ENCODE peak calls at places on chromosome 10, in four cellular contexts. U, A, F and Q are unnamed samples. For H3K9me1, the result is how much of the 10 kb centered on the place peaks cover.

GRCh38 chr10:117360016-117360415 is 15.2 kb downstream of the PDZD8 start:
- DNase-seq in U (peak), A (no peak), F (no peak), Q (no peak)

GRCh38 chr10:131553581-131553980 is 242.1 kb upstream of the TCERG1L start:
- DNase-seq in U (no peak), A (no peak), F (no peak), Q (no peak)

GRCh38 chr10:110772454-110773025 is 99.2 kb upstream of the PDCD4 start:
- DNase-seq in U (no peak), A (no peak), F (no peak), Q (no peak)

GRCh38 chr10:103600325-103600724 is 106.8 kb downstream of the NEURL1 start:
- DNase-seq in U (no peak), A (no peak), F (no peak), Q (no peak)

GRCh38 chr10:28939352-28940157 is 262.2 kb downstream of the BAMBI start:
- DNase-seq in U (peak), A (peak), F (no peak), Q (no peak)

GRCh38 chr10:55091691-55092328 is 290.8 kb upstream of the PCDH15 start:
- DNase-seq in U (peak), A (peak), F (no peak), Q (peak)

GRCh38 chr10:43610636-43611035 is 4.4 kb downstream of the ZNF485 start:
- DNase-seq in U (peak), A (no peak), F (no peak), Q (no peak)

GRCh38 chr10:124020871-124021823 is 72.3 kb downstream of the CHST15 start:
- DNase-seq in U (no peak), A (no peak), F (no peak), Q (no peak)

GRCh38 chr10:7562026-7562425 is 104.7 kb downstream of the ITIH5 start:
- DNase-seq in U (no peak), A (no peak), F (no peak), Q (no peak)

DNA sequence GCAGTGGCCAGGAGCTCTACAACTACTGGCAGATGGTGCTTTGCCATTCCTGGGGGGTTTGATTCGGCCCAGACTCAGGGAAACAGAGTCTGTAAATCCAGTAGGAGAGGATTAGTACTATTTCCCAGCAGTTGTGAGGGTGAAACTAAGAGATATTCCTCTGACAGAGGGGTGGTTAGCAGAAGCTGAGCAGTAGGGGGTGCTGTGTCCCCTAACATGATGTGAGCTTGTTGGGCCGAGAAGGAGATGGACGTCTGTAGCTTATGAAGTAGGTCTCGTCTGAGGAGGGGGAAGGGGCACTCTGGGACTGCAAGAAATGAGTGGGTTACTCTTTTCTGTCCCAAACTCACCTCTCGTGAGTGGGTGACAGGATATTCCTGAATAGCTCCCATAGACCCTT is 179.2 kb upstream of the MBL2 start:
- DNase-seq in U (peak), A (peak), F (no peak), Q (peak)
- H3K9me1 ChIP-seq in U (under half), A (under half), F (under half), Q (under half)

DNA sequence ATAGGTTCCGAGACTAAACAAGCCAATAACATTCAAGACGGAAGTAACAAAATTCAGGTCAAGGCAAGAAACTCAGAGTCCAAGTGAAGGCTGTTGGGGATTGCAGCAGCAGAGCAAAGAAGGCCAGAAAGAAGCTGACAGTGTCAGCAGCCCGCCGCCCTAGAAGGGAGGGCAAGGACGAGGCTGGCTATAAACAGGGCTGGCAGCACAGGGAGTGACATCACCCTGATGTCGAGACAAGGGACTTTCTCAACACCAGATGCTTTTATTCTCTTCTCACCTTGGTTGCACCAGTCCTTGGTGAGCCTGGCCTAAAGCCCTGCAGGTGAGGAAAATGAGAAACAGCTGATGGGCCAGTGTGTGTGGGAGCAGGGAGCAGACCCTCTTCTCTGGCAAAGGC is 687.7 kb upstream of the NRP1 start:
- DNase-seq in U (no peak), A (no peak), F (no peak), Q (no peak)
- H3K9me1 ChIP-seq in U (under half), A (under half), F (under half), Q (under half)

DNA sequence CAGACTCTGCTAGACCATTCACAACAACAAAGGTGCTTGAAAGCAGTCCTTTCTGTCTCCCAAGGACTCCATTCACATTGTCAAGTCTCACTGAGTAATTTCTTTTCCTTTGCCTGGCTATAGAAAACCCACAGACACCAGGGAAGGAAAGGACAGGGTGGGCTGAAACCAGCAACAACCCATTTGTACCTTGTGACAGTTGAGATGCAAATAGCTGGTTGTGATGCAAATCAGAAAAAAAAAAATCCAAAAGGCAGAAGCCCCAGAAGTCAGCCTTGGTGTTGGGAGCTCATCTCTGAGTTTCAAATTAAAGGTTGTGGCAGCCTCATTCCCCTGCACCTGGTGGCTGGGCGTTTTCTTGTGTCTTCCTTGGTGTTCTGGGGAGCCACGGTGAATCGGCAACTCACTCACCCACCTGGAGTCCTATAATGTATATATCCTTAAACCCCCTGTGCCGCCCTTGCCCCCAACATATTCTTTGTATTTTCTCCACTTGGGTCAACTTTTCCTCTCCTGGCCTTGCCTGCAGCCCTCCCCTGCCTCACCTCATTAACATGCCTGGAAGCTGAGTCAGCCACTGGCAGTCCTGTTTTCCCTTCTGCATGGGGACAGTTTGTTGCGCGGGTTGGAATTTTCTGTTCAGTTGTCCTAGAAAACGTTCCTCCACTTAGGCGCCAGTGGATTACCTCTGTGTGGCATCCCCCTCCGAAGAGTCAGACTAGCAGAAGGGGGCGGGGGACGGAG is 97.6 kb downstream of the C10orf105 start:
- DNase-seq in U (peak), A (peak), F (no peak), Q (no peak)
- H3K9me1 ChIP-seq in U (under half), A (under half), F (under half), Q (under half)

GRCh38 chr10:71070741-71071140 is 141.6 kb upstream of the UNC5B start:
- DNase-seq in U (no peak), A (no peak), F (no peak), Q (no peak)
- H3K9me1 ChIP-seq in U (under half), A (under half), F (under half), Q (under half)

DNA sequence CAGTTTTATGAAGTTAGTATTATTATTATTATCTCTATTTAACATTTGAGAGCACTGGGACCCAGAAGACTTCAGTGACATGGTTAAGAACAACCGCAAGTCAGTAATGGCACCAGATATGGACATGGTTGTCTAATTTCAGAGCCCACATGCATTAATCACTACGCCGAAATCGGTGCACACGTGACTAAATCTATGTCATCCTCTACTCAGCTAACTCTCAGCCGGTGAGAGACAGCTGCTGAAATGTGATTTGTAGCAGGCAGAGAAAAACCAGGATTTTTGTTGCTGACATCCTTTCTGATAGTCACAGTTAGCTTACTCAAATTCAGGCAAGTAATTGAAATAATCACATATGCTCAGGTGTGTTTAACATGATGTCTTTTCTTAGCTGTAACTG is 127.7 kb downstream of the SPAG6 start:
- DNase-seq in U (no peak), A (no peak), F (no peak), Q (no peak)
- H3K9me1 ChIP-seq in U (under half), A (under half), F (under half), Q (under half)

GRCh38 chr10:90885176-90885575 is 13.4 kb downstream of the RPP30 start:
- DNase-seq in U (peak), A (no peak), F (no peak), Q (no peak)

GRCh38 chr10:90884414-90884813 is 12.6 kb downstream of the RPP30 start:
- DNase-seq in U (peak), A (no peak), F (no peak), Q (no peak)

GRCh38 chr10:90888387-90888786 is 16.6 kb downstream of the RPP30 start:
- DNase-seq in U (no peak), A (no peak), F (no peak), Q (no peak)

GRCh38 chr10:90890347-90890746 is 18.6 kb downstream of the RPP30 start:
- DNase-seq in U (peak), A (no peak), F (no peak), Q (no peak)

DNA sequence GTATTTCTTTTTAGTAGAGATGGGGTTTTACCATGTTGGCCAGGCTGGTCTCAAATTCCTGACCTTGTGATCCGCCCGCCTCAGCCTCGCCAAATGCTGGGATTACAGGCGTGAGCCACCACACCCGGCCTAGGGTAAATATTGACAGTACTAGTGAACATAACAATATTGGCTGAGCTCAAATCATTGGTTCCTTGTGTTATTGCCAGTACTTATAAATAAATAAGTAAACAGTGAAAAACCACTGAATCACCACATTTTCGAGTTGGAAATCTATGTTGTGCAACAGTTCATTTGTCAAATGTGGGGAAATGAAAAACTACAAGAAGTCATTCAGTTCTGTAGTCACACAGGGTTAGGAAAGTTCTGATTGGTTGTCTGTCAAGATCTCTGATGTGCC is 15.8 kb downstream of the RPP30 start:
- DNase-seq in U (no peak), A (no peak), F (no peak), Q (no peak)
- H3K9me1 ChIP-seq in U (under half), A (under half), F (under half), Q (under half)

GRCh38 chr10:128474571-128474970 is 348.3 kb upstream of the MKI67 start:
- DNase-seq in U (no peak), A (no peak), F (no peak), Q (no peak)
- H3K9me1 ChIP-seq in U (under half), A (under half), F (under half), Q (under half)

GRCh38 chr10:73889014-73889413 is 14.7 kb upstream of the CAMK2G start:
- DNase-seq in U (peak), A (peak), F (peak), Q (no peak)

GRCh38 chr10:73888514-73888913 is 14.2 kb upstream of the CAMK2G start:
- DNase-seq in U (peak), A (no peak), F (no peak), Q (no peak)

GRCh38 chr10:73892314-73893080 is 18.1 kb upstream of the CAMK2G start:
- DNase-seq in U (peak), A (no peak), F (no peak), Q (no peak)

GRCh38 chr10:73891585-73891984 is 17.2 kb upstream of the CAMK2G start:
- DNase-seq in U (no peak), A (no peak), F (no peak), Q (no peak)

DNA sequence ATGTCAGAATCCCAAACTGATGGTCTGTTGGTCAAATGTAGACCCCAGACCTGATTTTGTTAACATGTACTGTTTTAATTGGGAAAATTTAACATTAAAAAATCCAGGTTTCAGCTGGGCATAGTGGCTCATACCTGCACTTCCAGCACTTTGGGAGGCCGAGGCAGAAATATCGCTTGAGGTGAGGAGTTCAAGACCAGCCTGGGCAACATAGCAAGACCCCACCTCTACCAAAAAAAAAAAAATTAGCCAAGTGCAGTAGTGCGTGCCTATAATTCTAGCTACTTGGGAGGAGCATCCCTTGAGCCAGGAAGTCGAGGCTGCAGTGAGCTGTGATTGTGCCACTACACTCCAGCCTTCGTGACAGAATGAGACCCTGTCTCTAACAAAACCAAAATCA is 15.9 kb upstream of the CAMK2G start:
- DNase-seq in U (no peak), A (no peak), F (no peak), Q (no peak)
- H3K9me1 ChIP-seq in U (under half), A (under half), F (under half), Q (under half)

DNA sequence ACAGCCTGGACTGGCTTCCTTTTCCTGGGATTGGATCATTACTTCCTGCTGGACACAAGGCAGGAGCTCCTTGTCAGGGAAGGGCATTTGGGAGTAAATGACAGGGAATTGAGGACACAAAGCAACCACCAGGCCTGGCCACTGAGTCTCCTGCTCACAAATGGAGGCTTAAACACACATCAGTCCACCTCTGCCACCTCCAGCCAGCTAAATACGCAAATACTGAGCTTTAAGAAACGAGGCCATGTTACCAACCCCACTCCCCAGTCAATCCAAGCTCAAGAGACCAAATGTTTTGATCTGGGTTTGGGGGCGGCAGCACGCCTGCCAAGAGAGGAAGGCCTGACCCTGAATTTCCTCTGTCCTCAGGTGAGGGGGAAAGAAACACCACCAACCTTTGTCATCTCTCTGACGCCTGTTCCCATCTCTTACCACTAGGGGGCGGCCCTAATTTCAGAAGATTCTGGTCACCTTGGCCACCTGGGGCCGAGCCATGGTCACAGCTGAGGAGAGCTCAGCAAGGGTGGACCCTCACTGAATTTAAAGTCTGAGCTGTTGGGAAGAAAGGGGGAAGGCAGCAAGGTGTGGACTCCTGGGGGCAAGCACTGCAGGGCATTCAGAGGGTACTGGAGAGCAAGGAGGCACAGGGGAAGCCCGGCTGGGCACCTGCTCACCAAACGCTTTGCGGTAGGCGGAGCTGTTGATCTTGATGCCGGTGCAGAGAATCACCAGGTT is 16.5 kb downstream of the AIFM2 start:
- DNase-seq in U (peak), A (peak), F (no peak), Q (peak)
- H3K9me1 ChIP-seq in U (under half), A (under half), F (under half), Q (under half)

GRCh38 chr10:132709471-132709951 is 76.4 kb downstream of the NKX6-2 start:
- DNase-seq in U (no peak), A (no peak), F (no peak), Q (no peak)

GRCh38 chr10:132712291-132712690 is 73.7 kb downstream of the NKX6-2 start:
- DNase-seq in U (no peak), A (no peak), F (no peak), Q (no peak)

GRCh38 chr10:132710036-132710686 is 75.8 kb downstream of the NKX6-2 start:
- DNase-seq in U (no peak), A (no peak), F (no peak), Q (no peak)

GRCh38 chr10:132711618-132712051 is 74.3 kb downstream of the NKX6-2 start:
- DNase-seq in U (no peak), A (no peak), F (no peak), Q (no peak)

GRCh38 chr10:132710746-132711617 is 75.0 kb downstream of the NKX6-2 start:
- DNase-seq in U (no peak), A (no peak), F (no peak), Q (no peak)
- H3K9me1 ChIP-seq in U (under half), A (under half), F (under half), Q (under half)